ENCODE peak calls at places on chromosomes 3 and 15, in nine cellular contexts. One of them, this sample, is unnamed.

GRCh38 chr3:13016083-13016725 is 57.0 kb downstream of the IQSEC1 start:
- DNase-seq in substantia nigra: peak
- DNase-seq in cardiac muscle cell: no peak
- DNase-seq in left colon: peak
- DNase-seq in hippocampal formation: peak
- DNase-seq in mucosa of gallbladder: no peak
- DNase-seq in nucleus accumbens: no peak
- DNase-seq in COR-L47: no peak
- DNase-seq in lower leg skin: no peak
- DNase-seq in this sample: peak

GRCh38 chr3:195246608-195247007 is 24.4 kb downstream of the XXYLT1 start:
- DNase-seq in substantia nigra: no peak
- DNase-seq in cardiac muscle cell: no peak
- DNase-seq in left colon: no peak
- DNase-seq in hippocampal formation: no peak
- DNase-seq in mucosa of gallbladder: no peak
- DNase-seq in nucleus accumbens: no peak
- DNase-seq in COR-L47: no peak
- DNase-seq in lower leg skin: no peak
- DNase-seq in this sample: no peak

GRCh38 chr3:67018105-67018788 is 20.1 kb downstream of the KBTBD8 start:
- DNase-seq in substantia nigra: no peak
- DNase-seq in cardiac muscle cell: peak
- DNase-seq in left colon: peak
- DNase-seq in hippocampal formation: no peak
- DNase-seq in mucosa of gallbladder: peak
- DNase-seq in nucleus accumbens: no peak
- DNase-seq in COR-L47: peak
- DNase-seq in lower leg skin: no peak
- DNase-seq in this sample: no peak

GRCh38 chr3:180280601-180281000 is 243.9 kb upstream of the PEX5L start:
- DNase-seq in substantia nigra: no peak
- DNase-seq in cardiac muscle cell: no peak
- DNase-seq in left colon: no peak
- DNase-seq in hippocampal formation: no peak
- DNase-seq in mucosa of gallbladder: no peak
- DNase-seq in nucleus accumbens: no peak
- DNase-seq in COR-L47: no peak
- DNase-seq in lower leg skin: no peak
- DNase-seq in this sample: no peak

GRCh38 chr15:41969851-41970431 is 2.4 kb downstream of the EHD4 start:
- DNase-seq in substantia nigra: no peak
- DNase-seq in cardiac muscle cell: no peak
- DNase-seq in left colon: no peak
- DNase-seq in hippocampal formation: peak
- DNase-seq in mucosa of gallbladder: no peak
- DNase-seq in nucleus accumbens: no peak
- DNase-seq in COR-L47: no peak
- DNase-seq in lower leg skin: no peak
- DNase-seq in this sample: no peak

GRCh38 chr3:108610651-108611050 is 21.1 kb downstream of the DZIP3 start:
- DNase-seq in substantia nigra: no peak
- DNase-seq in cardiac muscle cell: no peak
- DNase-seq in left colon: no peak
- DNase-seq in hippocampal formation: no peak
- DNase-seq in mucosa of gallbladder: no peak
- DNase-seq in nucleus accumbens: no peak
- DNase-seq in COR-L47: no peak
- DNase-seq in lower leg skin: no peak
- DNase-seq in this sample: no peak

GRCh38 chr3:64291956-64292355 is 66.7 kb upstream of the PRICKLE2 start:
- DNase-seq in substantia nigra: no peak
- DNase-seq in cardiac muscle cell: no peak
- DNase-seq in left colon: no peak
- DNase-seq in hippocampal formation: no peak
- DNase-seq in mucosa of gallbladder: peak
- DNase-seq in nucleus accumbens: no peak
- DNase-seq in COR-L47: no peak
- DNase-seq in lower leg skin: peak
- DNase-seq in this sample: no peak

GRCh38 chr3:184814214-184814613 is 2.2 kb downstream of the VPS8 start:
- DNase-seq in substantia nigra: no peak
- DNase-seq in cardiac muscle cell: no peak
- DNase-seq in left colon: no peak
- DNase-seq in hippocampal formation: no peak
- DNase-seq in mucosa of gallbladder: no peak
- DNase-seq in nucleus accumbens: no peak
- DNase-seq in COR-L47: no peak
- DNase-seq in lower leg skin: no peak
- DNase-seq in this sample: no peak

GRCh38 chr3:107969994-107970896 is 120.6 kb downstream of the CD47 start:
- DNase-seq in substantia nigra: no peak
- DNase-seq in cardiac muscle cell: no peak
- DNase-seq in left colon: no peak
- DNase-seq in hippocampal formation: no peak
- DNase-seq in mucosa of gallbladder: peak
- DNase-seq in nucleus accumbens: no peak
- DNase-seq in COR-L47: peak
- DNase-seq in lower leg skin: no peak
- DNase-seq in this sample: no peak

GRCh38 chr3:33062814-33063346 is 34.1 kb downstream of the GLB1 start:
- DNase-seq in substantia nigra: no peak
- DNase-seq in cardiac muscle cell: no peak
- DNase-seq in left colon: no peak
- DNase-seq in hippocampal formation: no peak
- DNase-seq in mucosa of gallbladder: no peak
- DNase-seq in nucleus accumbens: no peak
- DNase-seq in COR-L47: no peak
- DNase-seq in lower leg skin: no peak
- DNase-seq in this sample: no peak

GRCh38 chr3:29181149-29181780 is 99.6 kb upstream of the RBMS3 start:
- DNase-seq in substantia nigra: no peak
- DNase-seq in cardiac muscle cell: no peak
- DNase-seq in left colon: no peak
- DNase-seq in hippocampal formation: no peak
- DNase-seq in mucosa of gallbladder: no peak
- DNase-seq in nucleus accumbens: no peak
- DNase-seq in COR-L47: no peak
- DNase-seq in lower leg skin: no peak
- DNase-seq in this sample: no peak

GRCh38 chr3:132317229-132317948 is at the start of gene ACP3:
- DNase-seq in substantia nigra: no peak
- DNase-seq in cardiac muscle cell: peak
- DNase-seq in left colon: peak
- DNase-seq in hippocampal formation: peak
- DNase-seq in mucosa of gallbladder: peak
- DNase-seq in nucleus accumbens: no peak
- DNase-seq in COR-L47: no peak
- DNase-seq in lower leg skin: peak
- DNase-seq in this sample: peak

GRCh38 chr3:34132069-34132677 is 333.7 kb downstream of the PDCD6IP start:
- DNase-seq in substantia nigra: no peak
- DNase-seq in cardiac muscle cell: no peak
- DNase-seq in left colon: no peak
- DNase-seq in hippocampal formation: no peak
- DNase-seq in mucosa of gallbladder: no peak
- DNase-seq in nucleus accumbens: no peak
- DNase-seq in COR-L47: no peak
- DNase-seq in lower leg skin: no peak
- DNase-seq in this sample: no peak

GRCh38 chr3:45381168-45381852 is 7.1 kb upstream of the LARS2 start:
- DNase-seq in substantia nigra: no peak
- DNase-seq in cardiac muscle cell: peak
- DNase-seq in left colon: peak
- DNase-seq in hippocampal formation: no peak
- DNase-seq in mucosa of gallbladder: no peak
- DNase-seq in nucleus accumbens: no peak
- DNase-seq in COR-L47: peak
- DNase-seq in lower leg skin: no peak
- DNase-seq in this sample: no peak

GRCh38 chr3:190070623-190071347 is 49.9 kb downstream of the P3H2 start:
- DNase-seq in substantia nigra: no peak
- DNase-seq in cardiac muscle cell: no peak
- DNase-seq in left colon: no peak
- DNase-seq in hippocampal formation: no peak
- DNase-seq in mucosa of gallbladder: no peak
- DNase-seq in nucleus accumbens: no peak
- DNase-seq in COR-L47: no peak
- DNase-seq in lower leg skin: no peak
- DNase-seq in this sample: no peak

GRCh38 chr3:139107424-139108252 is 62.9 kb upstream of the PRR23C start:
- DNase-seq in substantia nigra: no peak
- DNase-seq in cardiac muscle cell: no peak
- DNase-seq in left colon: no peak
- DNase-seq in hippocampal formation: no peak
- DNase-seq in mucosa of gallbladder: no peak
- DNase-seq in nucleus accumbens: no peak
- DNase-seq in COR-L47: no peak
- DNase-seq in lower leg skin: peak
- DNase-seq in this sample: no peak

GRCh38 chr3:16102905-16103364 is 71.5 kb upstream of the GALNT15 start:
- DNase-seq in substantia nigra: no peak
- DNase-seq in cardiac muscle cell: no peak
- DNase-seq in left colon: no peak
- DNase-seq in hippocampal formation: no peak
- DNase-seq in mucosa of gallbladder: no peak
- DNase-seq in nucleus accumbens: no peak
- DNase-seq in COR-L47: no peak
- DNase-seq in lower leg skin: no peak
- DNase-seq in this sample: no peak

GRCh38 chr3:49387721-49388120 is 24.1 kb downstream of the RHOA start:
- DNase-seq in substantia nigra: no peak
- DNase-seq in cardiac muscle cell: no peak
- DNase-seq in left colon: no peak
- DNase-seq in hippocampal formation: no peak
- DNase-seq in mucosa of gallbladder: no peak
- DNase-seq in nucleus accumbens: no peak
- DNase-seq in COR-L47: no peak
- DNase-seq in lower leg skin: no peak
- DNase-seq in this sample: no peak

GRCh38 chr3:169150343-169150742 is 513.2 kb downstream of the MECOM start:
- DNase-seq in substantia nigra: no peak
- DNase-seq in cardiac muscle cell: no peak
- DNase-seq in left colon: no peak
- DNase-seq in hippocampal formation: no peak
- DNase-seq in mucosa of gallbladder: no peak
- DNase-seq in nucleus accumbens: no peak
- DNase-seq in COR-L47: no peak
- DNase-seq in lower leg skin: no peak
- DNase-seq in this sample: no peak

GRCh38 chr3:104316118-104316517 is 1050.6 kb upstream of the ALCAM start:
- DNase-seq in substantia nigra: no peak
- DNase-seq in cardiac muscle cell: no peak
- DNase-seq in left colon: no peak
- DNase-seq in hippocampal formation: no peak
- DNase-seq in mucosa of gallbladder: no peak
- DNase-seq in nucleus accumbens: no peak
- DNase-seq in COR-L47: no peak
- DNase-seq in lower leg skin: no peak
- DNase-seq in this sample: no peak

GRCh38 chr3:55042591-55042990 is 114.7 kb upstream of the LRTM1 start:
- DNase-seq in substantia nigra: no peak
- DNase-seq in cardiac muscle cell: no peak
- DNase-seq in left colon: no peak
- DNase-seq in hippocampal formation: no peak
- DNase-seq in mucosa of gallbladder: no peak
- DNase-seq in nucleus accumbens: no peak
- DNase-seq in COR-L47: no peak
- DNase-seq in lower leg skin: no peak
- DNase-seq in this sample: no peak

GRCh38 chr15:97099040-97099439 is 768.5 kb downstream of the NR2F2 start:
- DNase-seq in substantia nigra: no peak
- DNase-seq in cardiac muscle cell: no peak
- DNase-seq in left colon: no peak
- DNase-seq in hippocampal formation: no peak
- DNase-seq in mucosa of gallbladder: no peak
- DNase-seq in nucleus accumbens: no peak
- DNase-seq in COR-L47: no peak
- DNase-seq in lower leg skin: no peak
- DNase-seq in this sample: no peak

GRCh38 chr15:83287541-83288027 is 3.1 kb upstream of the BNC1 start:
- DNase-seq in substantia nigra: no peak
- DNase-seq in cardiac muscle cell: no peak
- DNase-seq in left colon: no peak
- DNase-seq in hippocampal formation: no peak
- DNase-seq in mucosa of gallbladder: no peak
- DNase-seq in nucleus accumbens: no peak
- DNase-seq in COR-L47: no peak
- DNase-seq in lower leg skin: no peak
- DNase-seq in this sample: no peak

GRCh38 chr3:197782230-197782629 is 8.8 kb upstream of the LRCH3 start:
- DNase-seq in substantia nigra: no peak
- DNase-seq in cardiac muscle cell: no peak
- DNase-seq in left colon: no peak
- DNase-seq in hippocampal formation: no peak
- DNase-seq in mucosa of gallbladder: no peak
- DNase-seq in nucleus accumbens: no peak
- DNase-seq in COR-L47: no peak
- DNase-seq in lower leg skin: no peak
- DNase-seq in this sample: no peak

GRCh38 chr3:47476330-47476626 is 537 bp upstream of the SCAP start:
- DNase-seq in substantia nigra: no peak
- DNase-seq in cardiac muscle cell: no peak
- DNase-seq in left colon: no peak
- DNase-seq in hippocampal formation: no peak
- DNase-seq in mucosa of gallbladder: no peak
- DNase-seq in nucleus accumbens: no peak
- DNase-seq in COR-L47: no peak
- DNase-seq in lower leg skin: no peak
- DNase-seq in this sample: no peak

GRCh38 chr3:195906865-195907729 is 1.3 kb downstream of the TNK2 start:
- DNase-seq in substantia nigra: peak
- DNase-seq in cardiac muscle cell: no peak
- DNase-seq in left colon: peak
- DNase-seq in hippocampal formation: peak
- DNase-seq in mucosa of gallbladder: no peak
- DNase-seq in nucleus accumbens: no peak
- DNase-seq in COR-L47: peak
- DNase-seq in lower leg skin: no peak
- DNase-seq in this sample: no peak

GRCh38 chr3:99834584-99834957 is 16.9 kb downstream of the CMSS1 start:
- DNase-seq in substantia nigra: no peak
- DNase-seq in cardiac muscle cell: no peak
- DNase-seq in left colon: no peak
- DNase-seq in hippocampal formation: no peak
- DNase-seq in mucosa of gallbladder: no peak
- DNase-seq in nucleus accumbens: no peak
- DNase-seq in COR-L47: no peak
- DNase-seq in lower leg skin: no peak
- DNase-seq in this sample: no peak

GRCh38 chr3:136152176-136152843 is 43.8 kb downstream of the MSL2 start:
- DNase-seq in substantia nigra: no peak
- DNase-seq in cardiac muscle cell: no peak
- DNase-seq in left colon: no peak
- DNase-seq in hippocampal formation: no peak
- DNase-seq in mucosa of gallbladder: no peak
- DNase-seq in nucleus accumbens: no peak
- DNase-seq in COR-L47: no peak
- DNase-seq in lower leg skin: no peak
- DNase-seq in this sample: no peak

GRCh38 chr3:165339753-165340152 is 143.6 kb upstream of the SLITRK3 start:
- DNase-seq in substantia nigra: no peak
- DNase-seq in cardiac muscle cell: peak
- DNase-seq in left colon: no peak
- DNase-seq in hippocampal formation: no peak
- DNase-seq in mucosa of gallbladder: no peak
- DNase-seq in nucleus accumbens: no peak
- DNase-seq in COR-L47: peak
- DNase-seq in lower leg skin: no peak
- DNase-seq in this sample: no peak

GRCh38 chr3:13451301-13451673 is 28.8 kb upstream of the HDAC11 start:
- DNase-seq in substantia nigra: no peak
- DNase-seq in cardiac muscle cell: no peak
- DNase-seq in left colon: no peak
- DNase-seq in hippocampal formation: no peak
- DNase-seq in mucosa of gallbladder: peak
- DNase-seq in nucleus accumbens: no peak
- DNase-seq in COR-L47: no peak
- DNase-seq in lower leg skin: no peak
- DNase-seq in this sample: no peak

GRCh38 chr3:190012314-190012782 is 108.3 kb downstream of the P3H2 start:
- DNase-seq in substantia nigra: no peak
- DNase-seq in cardiac muscle cell: no peak
- DNase-seq in left colon: no peak
- DNase-seq in hippocampal formation: no peak
- DNase-seq in mucosa of gallbladder: no peak
- DNase-seq in nucleus accumbens: no peak
- DNase-seq in COR-L47: no peak
- DNase-seq in lower leg skin: no peak
- DNase-seq in this sample: no peak